ENCODE peak calls at places on chromosomes 11 and 22, in six cellular contexts. A is NB4, R is activated T-cell treated with anti-CD3 and anti-CD28 coated beads for 1 hour, V is amniotic stem cell, L is HCEC 1CT, X is fibroblast of lung. G is an unnamed sample.

GRCh38 chr11:8018742-8019631 is 31.9 kb downstream of the EIF3F start:
- DNase-seq in A (no peak), V (peak; percentile 32), L (peak; percentile 57), X (peak; percentile 65), R (peak; percentile 62), G (no peak)

GRCh38 chr11:125925247-125925740 is 20.6 kb upstream of the VSIG10L2 start:
- DNase-seq in R (no peak), X (no peak), L (no peak), A (no peak), V (no peak), G (no peak)

GRCh38 chr11:82676483-82677094 is 57.1 kb downstream of the FAM181B start:
- DNase-seq in L (no peak), A (no peak), R (no peak), X (no peak), V (no peak), G (peak; percentile 3)

GRCh38 chr11:12502950-12503579 is 125.7 kb downstream of the PARVA start:
- DNase-seq in V (no peak), R (no peak), A (no peak), X (peak; percentile 72), L (peak; percentile 19), G (no peak)

GRCh38 chr11:29173660-29174062 is 843.2 kb downstream of the KCNA4 start:
- DNase-seq in R (no peak), L (peak; percentile 79), V (peak; percentile 57), X (peak; percentile 69), A (no peak), G (no peak)

GRCh38 chr11:1748467-1749019 is 1.9 kb downstream of the IFITM10 start:
- DNase-seq in X (no peak), R (no peak), V (no peak), L (no peak), A (no peak), G (no peak)

GRCh38 chr11:60370811-60371297 is 7.5 kb upstream of the MS4A7 start:
- DNase-seq in X (no peak), V (no peak), L (no peak), R (no peak), A (no peak), G (no peak)

GRCh38 chr11:83326326-83326725 is 40.2 kb upstream of the CCDC90B start:
- DNase-seq in A (no peak), V (no peak), R (no peak), X (no peak), L (no peak), G (no peak)

GRCh38 chr11:38791346-38791961 is 2193.4 kb upstream of the RAG2 start:
- DNase-seq in X (peak; percentile 80), R (no peak), V (peak; percentile 83), L (peak; percentile 33), A (peak; percentile 71), G (peak; percentile 74)

GRCh38 chr11:116473236-116473769 is 299.5 kb downstream of the BUD13 start:
- DNase-seq in L (no peak), X (no peak), A (no peak), R (no peak), V (no peak), G (no peak)

GRCh38 chr11:2380807-2381350 is 3.8 kb downstream of the CD81 start:
- DNase-seq in A (peak; percentile 88), L (no peak), X (peak; percentile 48), R (no peak), V (no peak), G (no peak)

GRCh38 chr11:1153951-1154487 is 3.7 kb upstream of the MUC5AC start:
- DNase-seq in X (peak; percentile 97), R (no peak), V (peak; percentile 74), A (peak; percentile 52), L (peak; percentile 95), G (no peak)

GRCh38 chr11:65013692-65014145 is 241 bp upstream of the ARL2 start:
- DNase-seq in V (no peak), L (peak; percentile 87), A (peak; percentile 97), X (peak; percentile 90), R (peak; percentile 71), G (peak; percentile 81)

GRCh38 chr22:27195104-27195503 is 537.7 kb downstream of the MIAT start:
- DNase-seq in R (no peak), X (no peak), V (no peak), L (no peak), A (no peak), G (no peak)

GRCh38 chr11:61886643-61887042 is 4.7 kb downstream of the FADS3 start:
- DNase-seq in X (no peak), R (no peak), L (no peak), A (no peak), V (no peak), G (no peak)

GRCh38 chr11:68342459-68343158 is 30.2 kb downstream of the LRP5 start:
- DNase-seq in X (no peak), L (no peak), R (no peak), A (no peak), V (no peak), G (no peak)

GRCh38 chr11:31802609-31802989 is 8.5 kb downstream of the PAX6 start:
- DNase-seq in X (no peak), R (no peak), A (no peak), V (no peak), L (no peak), G (no peak)

GRCh38 chr11:8047382-8047781 is 33.6 kb upstream of the TUB start:
- DNase-seq in L (no peak), V (no peak), X (no peak), A (no peak), R (no peak), G (no peak)

GRCh38 chr11:73225851-73226250 is 7.8 kb downstream of the P2RY2 start:
- DNase-seq in X (no peak), V (no peak), R (no peak), A (no peak), L (no peak), G (no peak)

GRCh38 chr11:45538939-45539338 is 126.5 kb downstream of the CHST1 start:
- DNase-seq in X (no peak), L (no peak), A (no peak), V (no peak), R (no peak), G (no peak)